ENCODE peak calls at places on chromosomes 16 and 17, in five cellular contexts. K is heart left ventricle, B is adrenal gland, G is sigmoid colon, R is prostate gland. X is an unnamed sample.

GRCh38 chr17:19874256-19874655 is 6.5 kb upstream of the ULK2 start:
- DNase-seq in K (no peak), B (peak), G (no peak), R (no peak), X (no peak)

GRCh38 chr17:42798383-42799380 is at the start of the genes CNTD1 and COA3:
- DNase-seq in K (peak), B (peak), G (peak), R (peak), X (peak)

GRCh38 chr17:78918979-78919378 is 6.2 kb downstream of the TIMP2 start:
- DNase-seq in K (no peak), B (no peak), G (no peak), R (no peak), X (no peak)

GRCh38 chr17:36148559-36149295 is 27.7 kb downstream of the TBC1D3B start:
- DNase-seq in K (peak), B (peak), G (peak), R (peak), X (peak)

GRCh38 chr17:61452301-61453290 is at the start of gene TBX4:
- DNase-seq in K (no peak), B (peak), G (peak), R (no peak), X (peak)

GRCh38 chr16:64440421-64440831 is 681.4 kb downstream of the CDH11 start:
- DNase-seq in K (peak), B (peak), G (no peak), R (no peak), X (peak)

GRCh38 chr17:59827721-59828477 is 64.8 kb downstream of the TUBD1 start:
- DNase-seq in K (no peak), B (no peak), G (no peak), R (no peak), X (peak)

GRCh38 chr16:88817785-88818609 is 6.3 kb upstream of the APRT start:
- DNase-seq in K (no peak), B (no peak), G (no peak), R (no peak), X (peak)

GRCh38 chr17:79949646-79950292 is 85.9 kb downstream of the TBC1D16 start:
- DNase-seq in K (no peak), B (peak), G (peak), R (no peak), X (no peak)

GRCh38 chr17:28959471-28959871 is 8.2 kb upstream of the PHF12 start:
- DNase-seq in K (no peak), B (no peak), G (peak), R (no peak), X (no peak)

GRCh38 chr17:45580914-45581313 is 90.4 kb upstream of the PLEKHM1 start:
- DNase-seq in K (no peak), B (no peak), G (no peak), R (no peak), X (no peak)

GRCh38 chr16:89552913-89553312 is 7.6 kb upstream of the RPL13 start:
- DNase-seq in K (no peak), B (no peak), G (no peak), R (no peak), X (no peak)

GRCh38 chr17:80942360-80943345 is 49.0 kb upstream of the CHMP6 start:
- DNase-seq in K (peak), B (peak), G (peak), R (peak), X (peak)

GRCh38 chr17:41578971-41579370 is 7.1 kb upstream of the KRT9 start:
- DNase-seq in K (no peak), B (no peak), G (no peak), R (no peak), X (no peak)

GRCh38 chr17:16491131-16491702 is 776 bp downstream of the LRRC75A start:
- DNase-seq in K (no peak), B (no peak), G (no peak), R (no peak), X (no peak)

GRCh38 chr17:13725286-13725990 is 123.7 kb upstream of the HS3ST3A1 start:
- DNase-seq in K (no peak), B (no peak), G (no peak), R (no peak), X (peak)

GRCh38 chr16:87317766-87318121 is 552 bp upstream of the C16orf95 start:
- DNase-seq in K (peak), B (peak), G (peak), R (no peak), X (peak)

GRCh38 chr16:54286330-54287017 is at the start of gene IRX3:
- DNase-seq in K (peak), B (peak), G (no peak), R (peak), X (peak)

GRCh38 chr16:20944861-20945390 is 44.4 kb downstream of the LYRM1 start:
- DNase-seq in K (no peak), B (peak), G (no peak), R (no peak), X (peak)

GRCh38 chr16:80563807-80564206 is 23.0 kb downstream of the DYNLRB2 start:
- DNase-seq in K (no peak), B (no peak), G (no peak), R (no peak), X (no peak)

GRCh38 chr17:75155191-75155601 is 884 bp upstream of the JPT1 start:
- DNase-seq in K (no peak), B (no peak), G (no peak), R (no peak), X (no peak)

GRCh38 chr17:7219812-7220592 is at the start of the genes ACADVL and DLG4:
- DNase-seq in K (peak), B (peak), G (peak), R (peak), X (peak)

GRCh38 chr17:44084921-44085320 is 14.4 kb downstream of the G6PC3 start:
- DNase-seq in K (no peak), B (no peak), G (no peak), R (no peak), X (no peak)

GRCh38 chr17:55996826-55997225 is 156.4 kb upstream of the ANKFN1 start:
- DNase-seq in K (no peak), B (no peak), G (no peak), R (no peak), X (peak)

GRCh38 chr16:24815052-24815451 is 30.7 kb upstream of the SLC5A11 start:
- DNase-seq in K (no peak), B (peak), G (no peak), R (no peak), X (no peak)
- H3K4me3 ChIP-seq in K (no peak), B (no peak), G (no peak), R (no peak), X (no peak)

GRCh38 chr17:72661093-72661944 is 431.2 kb downstream of the SLC39A11 start:
- DNase-seq in K (no peak), B (no peak), G (no peak), R (peak), X (no peak)
- TF ChIP-seq CTCF in K (no peak), B (no peak), G (no peak), R (no peak), X (peak)

GRCh38 chr16:57477531-57478202 is 8.6 kb downstream of the DOK4 start:
- DNase-seq in K (no peak), B (no peak), G (no peak), R (no peak), X (no peak)

GRCh38 chr16:57479043-57479421 is 7.3 kb downstream of the DOK4 start:
- DNase-seq in K (no peak), B (no peak), G (no peak), R (no peak), X (no peak)

GRCh38 chr16:57480127-57480753 is 6.1 kb downstream of the DOK4 start:
- DNase-seq in K (peak), B (no peak), G (peak), R (no peak), X (peak)

GRCh38 chr16:57479422-57480126 is 6.7 kb downstream of the DOK4 start:
- DNase-seq in K (peak), B (no peak), G (no peak), R (no peak), X (peak)

DNA sequence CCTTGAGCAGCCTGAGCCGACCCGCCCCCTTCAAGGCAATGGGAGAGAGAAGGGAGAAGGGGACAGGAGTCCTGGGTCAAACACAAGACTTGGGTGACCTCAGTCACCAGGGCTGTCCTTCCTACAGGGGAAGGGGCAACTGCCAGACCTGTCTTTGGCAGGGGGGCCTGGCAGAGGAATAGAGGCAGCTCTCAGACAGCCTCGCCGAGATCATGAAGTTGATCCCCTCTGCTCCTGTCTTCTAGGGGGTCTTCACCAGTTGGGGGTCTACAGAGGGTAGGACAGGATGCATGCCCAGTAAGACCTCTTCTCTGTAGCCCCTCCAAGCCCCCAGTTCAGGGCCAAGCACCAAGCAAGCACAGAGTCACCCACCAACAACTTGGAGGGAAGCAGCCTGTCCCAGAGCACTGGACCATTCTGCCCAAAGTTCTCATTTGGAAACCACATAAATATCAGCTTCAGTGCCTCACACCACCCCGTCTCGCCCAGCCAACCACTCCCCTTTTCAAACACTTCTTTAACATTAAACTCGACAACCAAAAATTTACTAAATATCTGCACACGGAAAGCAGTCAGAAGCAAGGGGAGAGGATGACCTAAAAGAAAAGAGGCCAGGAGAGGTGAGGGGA is 7.8 kb downstream of the DOK4 start:
- DNase-seq in K (no peak), B (no peak), G (no peak), R (no peak), X (no peak)
- H3K4me3 ChIP-seq in K (peak), B (no peak), G (peak), R (no peak), X (peak)

DNA sequence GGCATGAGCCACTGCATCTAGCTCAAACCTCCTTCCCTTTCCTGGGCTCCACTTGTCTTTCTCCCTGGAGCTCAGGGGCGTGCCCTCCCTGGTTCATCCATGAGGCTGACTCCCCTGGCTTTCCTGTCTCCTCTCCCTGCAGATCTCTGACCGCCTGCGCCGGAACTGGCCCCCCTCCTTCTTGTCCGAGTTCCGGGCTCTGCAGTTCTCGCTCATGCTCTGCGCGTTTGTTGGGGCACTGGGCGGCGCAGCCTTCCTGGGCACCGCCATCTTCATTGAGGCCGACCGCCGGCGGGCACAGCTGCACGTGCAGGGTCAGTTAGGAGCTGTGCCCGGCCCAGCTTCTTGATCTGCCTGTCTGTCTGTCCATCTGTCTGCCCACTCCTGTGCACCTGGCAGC is 1.2 kb upstream of the LAT start:
- DNase-seq in K (peak), B (no peak), G (no peak), R (no peak), X (no peak)
- TF ChIP-seq CTCF in K (no peak), B (no peak), G (no peak), R (no peak), X (no peak)

GRCh38 chr17:67500677-67501300 is 123.7 kb downstream of the PITPNC1 start:
- DNase-seq in K (no peak), B (no peak), G (no peak), R (no peak), X (no peak)
- H3K4me3 ChIP-seq in K (no peak), B (no peak), G (no peak), R (no peak), X (no peak)

GRCh38 chr16:3388325-3388724 is 12.5 kb downstream of the ZSCAN32 start:
- DNase-seq in K (no peak), B (no peak), G (no peak), R (no peak), X (no peak)

DNA sequence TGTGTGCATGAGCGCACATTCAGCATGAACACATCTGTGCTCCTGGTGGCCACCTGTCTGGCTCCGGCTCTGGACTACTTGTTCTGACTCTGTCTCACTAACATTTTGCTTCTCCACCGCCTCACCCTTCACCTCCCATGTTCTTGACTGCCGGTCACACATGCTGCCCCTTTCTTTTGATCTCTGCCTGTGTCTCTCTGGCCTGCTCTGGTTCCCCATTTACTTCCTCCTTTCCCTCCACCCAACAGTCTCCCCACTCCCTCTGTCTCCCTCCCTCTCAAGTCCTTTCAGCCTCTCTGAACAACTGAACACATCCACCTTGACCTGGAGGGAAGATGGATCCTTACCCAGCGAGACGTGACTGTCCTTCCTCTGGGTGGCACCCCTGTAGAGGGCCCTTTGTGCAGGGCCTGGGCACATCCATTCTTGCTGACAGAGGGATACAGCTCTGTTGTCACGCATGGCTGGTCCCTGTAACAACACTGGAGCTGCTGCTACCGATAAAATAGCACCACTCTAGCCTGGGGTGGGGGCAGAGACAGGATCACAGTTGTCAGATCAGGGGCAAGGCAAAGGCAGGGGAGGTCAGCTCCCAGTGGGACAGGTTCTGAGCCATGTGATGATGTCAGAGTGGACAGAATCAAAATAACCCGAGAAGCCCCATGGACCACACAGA is 11.0 kb downstream of the ZSCAN32 start:
- DNase-seq in K (no peak), B (no peak), G (no peak), R (no peak), X (no peak)
- TF ChIP-seq CTCF in K (no peak), B (no peak), G (no peak), R (no peak), X (no peak)

DNA sequence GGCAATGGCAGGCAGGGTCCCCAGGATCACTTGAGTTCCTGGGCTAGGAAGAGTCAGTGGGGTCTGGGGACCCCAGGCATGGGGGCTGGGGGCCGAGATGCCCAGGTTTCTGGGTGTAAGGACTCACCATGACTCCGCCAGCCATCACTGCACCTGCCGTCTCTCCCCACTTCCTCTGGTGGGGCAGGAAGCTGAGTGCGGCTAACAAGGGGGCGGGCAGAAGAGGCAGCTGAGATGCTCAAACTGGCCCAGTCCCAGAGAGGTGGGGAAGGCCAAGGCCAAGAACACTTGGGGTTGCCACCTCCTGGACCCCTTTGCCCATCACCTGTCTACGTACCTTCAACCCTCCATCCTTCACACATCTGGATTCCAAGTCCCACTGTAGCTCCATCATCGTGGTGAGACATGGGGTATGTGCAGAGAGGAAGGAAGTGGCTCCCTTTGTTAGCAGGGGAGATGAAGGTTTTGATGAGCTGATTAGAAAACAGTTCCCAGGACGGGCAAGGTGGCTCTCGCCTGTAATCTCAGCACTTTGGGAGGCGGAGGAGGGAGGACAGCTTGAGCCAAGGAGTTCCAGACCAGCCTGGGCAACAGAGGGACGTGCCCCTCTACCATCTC is at the start of gene SEPTIN1:
- DNase-seq in K (no peak), B (no peak), G (no peak), R (no peak), X (no peak)
- H3K4me3 ChIP-seq in K (no peak), B (no peak), G (no peak), R (no peak), X (no peak)